ENCODE peak calls at places on chromosomes 5 and 9, in five cellular contexts. U is SK-N-MC, X is endothelial cell of umbilical vein, Z is astrocyte, G is GM23338. W is an unnamed sample.

GRCh38 chr9:90001756-90002155 is 396.9 kb downstream of the GADD45G start:
- DNase-seq in U (no peak), X (no peak), Z (no peak), G (no peak), W (no peak)

GRCh38 chr5:83368317-83368716 is 103.2 kb upstream of the VCAN start:
- DNase-seq in U (no peak), X (no peak), Z (peak; percentile 90), G (no peak), W (peak; percentile 91)

GRCh38 chr5:55624841-55625602 is 87.1 kb downstream of the SLC38A9 start:
- DNase-seq in U (no peak), X (no peak), Z (no peak), G (peak; percentile 59), W (no peak)

GRCh38 chr9:935348-935965 is 41.0 kb upstream of the DMRT3 start:
- DNase-seq in U (peak; percentile 72), X (no peak), Z (no peak), G (no peak), W (peak; percentile 2)

GRCh38 chr9:97794666-97795065 is 58.4 kb upstream of the FOXE1 start:
- DNase-seq in U (no peak), X (no peak), Z (no peak), G (no peak), W (peak; percentile 7)

GRCh38 chr5:115069087-115069968 is 100.4 kb downstream of the TRIM36 start:
- DNase-seq in U (no peak), X (peak; percentile 32), Z (peak; percentile 33), G (peak; percentile 81), W (peak; percentile 45)

GRCh38 chr9:4894076-4894475 is 91.0 kb upstream of the JAK2 start:
- DNase-seq in U (no peak), X (no peak), Z (peak; percentile 73), G (no peak), W (peak; percentile 56)

GRCh38 chr9:97064171-97064570 is 25.2 kb upstream of the CTSV start:
- DNase-seq in U (no peak), X (no peak), Z (no peak), G (no peak), W (no peak)

GRCh38 chr5:149728303-149728702 is 1.8 kb upstream of the PPARGC1B start:
- DNase-seq in U (no peak), X (no peak), Z (peak; percentile 21), G (no peak), W (no peak)

GRCh38 chr5:72649449-72649848 is 142.2 kb upstream of the ZNF366 start:
- DNase-seq in U (no peak), X (no peak), Z (peak; percentile 51), G (no peak), W (no peak)

GRCh38 chr5:39020465-39020864 is 53.7 kb downstream of the RICTOR start:
- DNase-seq in U (peak; percentile 47), X (no peak), Z (no peak), G (no peak), W (peak; percentile 59)

GRCh38 chr5:137199966-137200365 is 299.2 kb downstream of the SPOCK1 start:
- DNase-seq in U (no peak), X (no peak), Z (peak; percentile 78), G (peak; percentile 21), W (no peak)

GRCh38 chr5:6473284-6473683 is 24.6 kb downstream of the UBE2QL1 start:
- DNase-seq in U (no peak), X (no peak), Z (no peak), G (no peak), W (no peak)

GRCh38 chr9:16364347-16364746 is 506.1 kb downstream of the BNC2 start:
- DNase-seq in U (no peak), X (peak; percentile 80), Z (no peak), G (no peak), W (no peak)

GRCh38 chr5:136722086-136722485 is 356.7 kb upstream of the TRPC7 start:
- DNase-seq in U (no peak), X (no peak), Z (no peak), G (no peak), W (no peak)

GRCh38 chr5:1864896-1865440 is 17.8 kb downstream of the IRX4 start:
- DNase-seq in U (no peak), X (no peak), Z (no peak), G (no peak), W (no peak)

GRCh38 chr5:1867114-1867814 is 15.5 kb downstream of the IRX4 start:
- DNase-seq in U (no peak), X (no peak), Z (no peak), G (no peak), W (peak; percentile 5)

GRCh38 chr5:1865948-1866347 is 16.8 kb downstream of the IRX4 start:
- DNase-seq in U (no peak), X (no peak), Z (no peak), G (no peak), W (no peak)

GRCh38 chr5:1867815-1868143 is 14.9 kb downstream of the IRX4 start:
- DNase-seq in U (no peak), X (no peak), Z (no peak), G (no peak), W (no peak)

GRCh38 chr5:1865486-1865885 is 17.2 kb downstream of the IRX4 start:
- DNase-seq in U (no peak), X (no peak), Z (no peak), G (no peak), W (no peak)
- TF ChIP-seq EZH2 in U (peak; percentile 84), X (no peak), Z (no peak), G (no peak), W (no peak)

GRCh38 chr5:1660511-1660910 is 136.8 kb upstream of the LPCAT1 start:
- DNase-seq in U (no peak), X (no peak), Z (no peak), G (no peak), W (no peak)

GRCh38 chr5:1658665-1659064 is 134.9 kb upstream of the LPCAT1 start:
- DNase-seq in U (no peak), X (no peak), Z (no peak), G (no peak), W (no peak)

GRCh38 chr5:1661311-1661710 is 137.6 kb upstream of the LPCAT1 start:
- DNase-seq in U (no peak), X (no peak), Z (no peak), G (no peak), W (no peak)

GRCh38 chr5:1660037-1660400 is 136.3 kb upstream of the LPCAT1 start:
- DNase-seq in U (no peak), X (no peak), Z (no peak), G (no peak), W (no peak)

DNA sequence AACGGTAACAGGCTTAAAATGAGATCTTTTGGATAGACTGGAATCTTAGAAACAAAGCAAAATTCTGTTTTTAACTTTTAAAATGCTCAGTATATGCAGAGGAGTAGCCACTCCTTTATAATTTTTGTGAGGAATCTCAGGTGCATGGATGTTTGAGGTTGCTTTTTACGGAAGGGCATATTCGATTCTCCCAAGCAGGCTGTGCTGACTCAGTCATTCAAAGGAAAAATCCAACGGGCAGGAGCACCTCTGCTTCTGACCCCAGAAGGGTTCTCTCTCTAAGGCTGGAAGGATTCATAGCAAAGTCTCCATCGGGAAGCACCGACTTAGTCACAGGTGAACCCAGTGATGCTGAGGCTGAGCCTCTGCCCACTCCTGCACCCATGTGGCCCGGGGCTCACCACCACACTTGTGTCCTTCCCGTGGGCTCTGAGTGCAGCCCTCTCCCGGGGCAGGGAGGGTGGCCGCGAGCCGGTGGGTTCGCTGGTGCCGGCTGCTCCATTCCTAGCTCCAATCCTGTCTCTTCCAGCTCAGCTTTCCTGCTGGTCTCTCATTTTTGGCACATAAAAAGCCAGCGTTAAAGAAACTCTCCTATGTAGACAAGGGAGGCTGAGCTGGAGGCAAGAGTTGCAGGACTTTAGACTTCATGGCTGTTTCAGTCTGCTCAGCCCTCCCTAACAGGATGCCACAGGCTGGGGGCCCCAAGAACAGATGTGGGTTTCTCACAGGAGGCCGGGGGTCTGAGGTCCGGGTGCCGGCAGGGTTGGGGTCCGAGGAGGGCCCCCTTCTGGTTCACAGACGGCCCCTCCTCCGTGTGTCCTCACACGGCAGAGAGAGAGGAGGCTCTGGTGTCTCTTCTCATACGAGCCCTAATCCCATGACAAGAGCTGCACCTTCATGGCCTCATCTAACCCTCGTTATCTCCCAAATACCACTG is 135.6 kb upstream of the LPCAT1 start:
- DNase-seq in U (no peak), X (no peak), Z (no peak), G (no peak), W (no peak)
- TF ChIP-seq EZH2 in U (no peak), X (no peak), Z (no peak), G (no peak), W (peak; percentile 49)

DNA sequence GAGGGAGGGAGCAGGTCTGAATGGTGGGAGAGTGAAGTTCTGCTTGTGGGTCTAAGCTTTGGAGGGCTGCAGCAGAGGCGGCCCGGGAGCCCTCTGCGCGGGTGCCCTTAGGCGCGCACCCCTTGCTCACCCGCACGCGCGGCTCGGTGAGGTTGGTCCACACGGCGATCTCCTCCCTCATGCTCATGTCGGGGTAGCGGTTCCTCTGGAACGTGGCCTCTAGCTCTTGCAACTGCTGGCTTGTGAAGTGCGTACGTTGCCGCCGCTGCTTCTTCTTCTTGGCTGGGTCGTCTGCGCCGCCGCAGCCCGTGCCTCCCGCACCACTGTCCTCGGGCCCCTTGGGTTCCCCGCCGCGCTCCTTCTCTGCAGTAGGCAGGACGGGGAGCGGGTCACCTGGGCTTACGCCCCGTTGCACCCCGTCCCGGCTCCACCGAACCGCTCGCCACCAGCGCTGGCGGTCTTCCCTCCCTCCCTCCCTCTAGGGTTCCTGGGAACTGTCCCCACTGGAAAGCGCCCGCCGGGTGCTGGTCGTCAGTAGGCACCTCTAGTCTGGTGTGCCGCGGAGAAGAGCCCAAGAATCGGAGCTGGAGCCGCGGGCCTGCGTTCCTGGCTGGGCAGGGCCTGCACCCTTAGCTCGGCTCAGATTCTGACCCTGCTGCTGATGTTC is 2.7 kb downstream of the PITX1 start:
- DNase-seq in U (no peak), X (no peak), Z (no peak), G (peak; percentile 80), W (peak; percentile 14)
- TF ChIP-seq EZH2 in U (no peak), X (peak; percentile 86), Z (peak; percentile 96), G (peak; percentile 38), W (peak; percentile 78)

DNA sequence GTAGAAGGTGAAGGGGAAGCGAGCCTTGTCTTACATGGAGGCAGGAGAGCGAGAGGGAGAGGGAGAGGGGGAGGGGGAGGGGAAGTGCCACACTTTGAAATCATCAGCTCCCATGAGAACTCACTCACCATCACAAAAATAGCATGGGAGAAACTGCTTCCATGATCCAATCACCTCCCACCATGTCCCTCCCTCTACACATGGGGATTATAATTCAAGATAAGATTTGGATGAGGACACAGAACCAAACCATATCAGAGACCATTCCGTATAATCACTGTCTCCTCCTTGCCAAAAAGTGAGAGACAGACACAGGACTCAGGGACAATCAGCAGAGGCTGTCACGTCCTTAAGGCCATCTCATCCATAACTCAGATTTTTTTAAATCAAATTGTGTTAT is 187.7 kb upstream of the TAS2R1 start:
- DNase-seq in U (no peak), X (no peak), Z (no peak), G (no peak), W (no peak)
- TF ChIP-seq EZH2 in U (no peak), X (no peak), Z (no peak), G (no peak), W (no peak)

DNA sequence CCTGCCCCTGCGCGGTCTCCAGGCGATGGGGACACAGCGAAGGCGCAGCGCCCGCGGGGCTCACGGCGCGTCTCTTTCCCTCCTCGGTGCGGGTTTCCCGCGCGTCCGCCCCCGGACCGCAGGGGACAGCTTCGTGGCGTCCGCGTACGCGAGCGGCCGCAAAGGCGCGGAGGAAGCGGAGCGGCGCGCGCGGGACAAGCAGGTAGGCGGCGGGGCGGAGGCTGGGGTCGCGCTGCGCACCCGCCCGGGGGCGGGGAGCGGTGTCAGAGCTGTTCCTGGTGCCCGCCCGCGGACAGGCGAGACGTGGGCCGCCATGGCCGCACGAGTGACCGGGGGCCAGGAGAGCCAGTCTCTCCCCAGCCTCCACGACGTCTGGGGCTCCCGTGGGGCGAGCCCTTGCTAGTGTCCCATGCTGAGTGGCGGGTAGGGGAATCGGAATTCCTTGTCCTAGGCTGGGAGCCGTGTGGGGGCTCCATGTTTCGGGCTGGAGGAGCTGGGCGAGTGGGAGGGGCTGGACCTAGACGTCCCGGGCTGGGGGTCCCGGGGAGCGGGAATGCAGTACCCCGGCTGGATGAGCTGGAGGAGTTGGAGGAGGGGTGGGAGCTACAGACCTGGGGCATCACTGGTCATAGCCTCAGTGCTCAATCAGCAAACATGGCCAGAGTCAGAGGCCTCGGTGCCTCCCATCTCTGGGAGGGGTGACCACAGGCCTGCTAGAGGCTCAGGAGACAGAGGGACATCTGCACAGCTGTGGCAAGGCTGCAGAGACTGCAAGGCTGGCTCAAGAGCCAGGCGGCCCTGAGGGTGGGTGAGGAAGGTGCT is 968 bp downstream of the NKD2 start:
- DNase-seq in U (no peak), X (no peak), Z (no peak), G (no peak), W (no peak)
- TF ChIP-seq EZH2 in U (no peak), X (peak; percentile 94), Z (peak; percentile 93), G (no peak), W (peak; percentile 59)